ENCODE peak calls at places on chromosome 6, in seven cellular contexts. B is SK-N-SH, G is A549, U is ovary, Y is sigmoid colon, J is suprapubic skin, F is GM12878. A is an unnamed sample.

GRCh38 chr6:89199571-89199970 is 17.6 kb downstream of the GABRR1 start:
- DNase-seq in B (no peak), J (no peak), U (no peak), Y (no peak), F (no peak), G (no peak), A (no peak)

GRCh38 chr6:124956018-124956417 is 6.2 kb upstream of the RNF217 start:
- DNase-seq in B (no peak), J (no peak), F (no peak), G (no peak), Y (no peak), U (no peak), A (no peak)

GRCh38 chr6:124495316-124496176 is 466.7 kb upstream of the RNF217 start:
- DNase-seq in J (no peak), U (no peak), B (no peak), G (no peak), Y (no peak), F (no peak), A (no peak)

GRCh38 chr6:51292659-51293058 is 474.0 kb downstream of the TFAP2B start:
- DNase-seq in G (no peak), Y (no peak), J (no peak), F (no peak), B (no peak), U (no peak), A (no peak)

GRCh38 chr6:150894935-150895686 is 29.6 kb downstream of the MTHFD1L start:
- DNase-seq in G (peak; percentile 42), Y (peak; percentile 54), J (no peak), U (no peak), B (peak; percentile 78), F (peak; percentile 61), A (no peak)

GRCh38 chr6:36618366-36619355 is 24.5 kb downstream of the SRSF3 start:
- DNase-seq in U (no peak), Y (peak; percentile 34), F (no peak), J (peak; percentile 52), B (no peak), G (no peak), A (no peak)

GRCh38 chr6:145561095-145561820 is 174.1 kb downstream of the EPM2A start:
- DNase-seq in F (no peak), G (no peak), J (no peak), Y (no peak), B (no peak), U (no peak), A (no peak)

GRCh38 chr6:139605350-139605749 is 230.9 kb upstream of the CITED2 start:
- DNase-seq in Y (no peak), U (no peak), B (no peak), J (no peak), G (no peak), F (no peak), A (no peak)

GRCh38 chr6:18586133-18586532 is 199.0 kb downstream of the RNF144B start:
- DNase-seq in U (no peak), Y (no peak), J (no peak), F (no peak), B (no peak), G (no peak), A (no peak)

GRCh38 chr6:107717781-107718180 is 106.3 kb downstream of the SCML4 start:
- DNase-seq in F (no peak), G (no peak), Y (no peak), B (no peak), J (no peak), U (no peak), A (no peak)

GRCh38 chr6:108948252-108948651 is 100.0 kb downstream of the ARMC2 start:
- DNase-seq in Y (no peak), F (no peak), J (no peak), U (no peak), G (no peak), B (peak; percentile 70), A (peak; percentile 50)

GRCh38 chr6:138001750-138002349 is 105.4 kb downstream of the PERP start:
- DNase-seq in F (no peak), B (peak; percentile 34), G (peak; percentile 43), U (peak; percentile 13), J (no peak), Y (peak; percentile 76), A (peak; percentile 71)

GRCh38 chr6:34055223-34055933 is 90.5 kb downstream of the GRM4 start:
- DNase-seq in J (no peak), G (peak; percentile 68), U (peak; percentile 34), Y (peak; percentile 72), B (peak; percentile 92), F (no peak), A (peak; percentile 62)

GRCh38 chr6:124742971-124743370 is 219.3 kb upstream of the RNF217 start:
- DNase-seq in B (no peak), G (no peak), F (no peak), U (no peak), J (no peak), Y (no peak), A (no peak)

GRCh38 chr6:14354919-14355572 is 237.5 kb downstream of the CD83 start:
- DNase-seq in B (no peak), Y (peak; percentile 80), F (no peak), U (peak; percentile 25), J (no peak), G (peak; percentile 21), A (peak; percentile 31)

GRCh38 chr6:37340639-37340943 is 13.2 kb upstream of the RNF8 start:
- DNase-seq in U (no peak), Y (no peak), G (no peak), F (no peak), B (no peak), J (no peak), A (no peak)

GRCh38 chr6:403659-404655 is 12.4 kb downstream of the IRF4 start:
- DNase-seq in Y (no peak), U (no peak), J (no peak), G (no peak), B (no peak), F (no peak), A (no peak)

GRCh38 chr6:95548188-95548837 is 29.0 kb upstream of the MANEA start:
- DNase-seq in F (no peak), U (no peak), B (no peak), Y (no peak), G (no peak), J (no peak), A (no peak)

GRCh38 chr6:156593893-156594292 is 183.3 kb upstream of the ARID1B start:
- DNase-seq in B (no peak), F (no peak), Y (no peak), G (no peak), J (no peak), U (no peak), A (no peak)

GRCh38 chr6:141548969-141549368 is 583.8 kb upstream of the GJE1 start:
- DNase-seq in Y (no peak), U (no peak), G (peak; percentile 19), J (no peak), F (no peak), B (no peak), A (no peak)

GRCh38 chr6:167858086-167858591 is 31.4 kb downstream of the AFDN start:
- DNase-seq in U (no peak), F (no peak), J (no peak), G (no peak), Y (no peak), B (peak; percentile 8), A (no peak)

GRCh38 chr6:6834356-6835342 is 246.1 kb downstream of the LY86 start:
- DNase-seq in Y (no peak), B (no peak), F (no peak), G (no peak), U (no peak), J (no peak), A (no peak)

GRCh38 chr6:140415266-140415665 is 1040.8 kb upstream of the CITED2 start:
- DNase-seq in F (no peak), B (no peak), J (no peak), Y (no peak), G (no peak), U (no peak), A (no peak)

GRCh38 chr6:75065524-75065923 is 140.3 kb downstream of the COL12A1 start:
- DNase-seq in U (no peak), Y (no peak), B (no peak), F (no peak), J (no peak), G (peak; percentile 21), A (no peak)

GRCh38 chr6:53044071-53044470 is 21.1 kb upstream of the FBXO9 start:
- DNase-seq in J (no peak), U (no peak), B (no peak), G (no peak), Y (no peak), F (no peak), A (no peak)

GRCh38 chr6:21802611-21802899 is 209.0 kb downstream of the SOX4 start:
- DNase-seq in Y (no peak), F (no peak), J (no peak), G (no peak), B (no peak), U (no peak), A (no peak)
- TF ChIP-seq EP300 in Y (no peak), F (no peak), J (no peak), G (no peak), B (no peak), U (no peak), A (no peak)

GRCh38 chr6:104714796-104715195 is 144.9 kb downstream of the HACE1 start:
- DNase-seq in Y (no peak), F (no peak), U (no peak), J (no peak), B (no peak), G (no peak), A (no peak)

GRCh38 chr6:104710543-104711335 is 149.0 kb downstream of the HACE1 start:
- DNase-seq in B (no peak), U (no peak), F (no peak), J (no peak), G (no peak), Y (no peak), A (no peak)

GRCh38 chr6:104711371-104711770 is 148.3 kb downstream of the HACE1 start:
- DNase-seq in Y (no peak), B (no peak), F (no peak), J (no peak), G (peak; percentile 78), U (no peak), A (no peak)

GRCh38 chr6:104716858-104717257 is 142.9 kb downstream of the HACE1 start:
- DNase-seq in B (no peak), F (no peak), G (no peak), J (no peak), Y (no peak), U (no peak), A (no peak)

GRCh38 chr6:104713982-104714381 is 145.7 kb downstream of the HACE1 start:
- DNase-seq in F (no peak), B (no peak), Y (no peak), J (no peak), U (no peak), G (no peak), A (no peak)
- H3K4me1 ChIP-seq in F (no peaks in the 10 kb centered on the region), B (no peaks in the 10 kb centered on the region), Y (no peaks in the 10 kb centered on the region), J (no peaks in the 10 kb centered on the region), U (no peaks in the 10 kb centered on the region), G (peaks cover 16% of the 10 kb centered on the region), A (no peaks in the 10 kb centered on the region)

GRCh38 chr6:41376176-41376575 is 40.8 kb downstream of the NCR2 start:
- DNase-seq in J (no peak), Y (no peak), B (no peak), G (no peak), F (no peak), U (no peak), A (no peak)
- H3K4me3 ChIP-seq in J (no peak overlapping the region), Y (no peak overlapping the region), B (no peak overlapping the region), G (no peak overlapping the region), F (no peak overlapping the region), U (no peak overlapping the region), A (no peak overlapping the region)

DNA sequence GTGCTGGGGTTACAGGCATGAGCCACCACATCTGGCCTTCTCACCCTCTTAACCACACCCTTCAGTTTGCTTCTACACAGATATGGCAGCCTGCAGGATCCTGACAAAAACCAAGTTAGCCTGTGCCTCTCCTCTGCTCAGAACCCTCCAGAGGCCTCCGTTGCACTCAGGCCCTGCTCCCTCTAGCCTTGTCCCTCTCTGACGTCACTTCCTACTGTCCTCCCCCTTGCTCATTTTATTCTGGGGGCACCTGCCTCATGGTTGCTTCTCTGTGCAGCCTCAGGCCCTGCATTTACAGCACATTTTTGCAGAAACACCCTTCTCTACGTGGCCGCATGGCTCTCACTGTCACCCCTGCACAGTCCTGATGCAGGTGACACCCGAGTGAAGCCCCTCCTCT is 105.6 kb downstream of the CDC5L start:
- DNase-seq in Y (no peak), B (no peak), F (no peak), G (no peak), U (no peak), J (no peak), A (no peak)
- TF ChIP-seq EP300 in Y (no peak), B (no peak), F (no peak), G (no peak), U (no peak), J (no peak), A (no peak)